ENCODE peak calls at places on chromosomes 6 and 20, in six cellular contexts. C is A549, M is prostate gland, O is testis, B is sigmoid colon, R is body of pancreas. V is an unnamed sample. For H3K4me1, the result is how much of the 10 kb centered on the place peaks cover.

GRCh38 chr6:152305672-152306071 is 331.5 kb downstream of the SYNE1 start:
- DNase-seq in C (no peak), M (no peak), O (no peak), B (no peak), R (no peak), V (no peak)

GRCh38 chr6:166750125-166750793 is 123.2 kb upstream of the RPS6KA2 start:
- DNase-seq in C (no peak), M (no peak), O (no peak), B (no peak), R (no peak), V (no peak)

GRCh38 chr6:10271982-10272381 is 142.9 kb downstream of the TFAP2A start:
- DNase-seq in C (no peak), M (no peak), O (no peak), B (no peak), R (no peak), V (no peak)

GRCh38 chr20:11193241-11193640 is 519.4 kb upstream of the JAG1 start:
- DNase-seq in C (no peak), M (no peak), O (no peak), B (no peak), R (no peak), V (no peak)

GRCh38 chr6:72621243-72622093 is at the start of gene KCNQ5:
- DNase-seq in C (peak), M (no peak), O (no peak), B (no peak), R (no peak), V (peak)

GRCh38 chr6:122548281-122548680 is 61.9 kb upstream of the PKIB start:
- DNase-seq in C (no peak), M (no peak), O (no peak), B (no peak), R (no peak), V (no peak)

GRCh38 chr20:48582361-48582991 is 245.3 kb downstream of the PREX1 start:
- DNase-seq in C (no peak), M (no peak), O (no peak), B (peak), R (no peak), V (no peak)

GRCh38 chr20:48674461-48674860 is 153.3 kb downstream of the PREX1 start:
- DNase-seq in C (no peak), M (no peak), O (no peak), B (no peak), R (no peak), V (no peak)

GRCh38 chr20:8639112-8639778 is 429.6 kb upstream of the PLCB4 start:
- DNase-seq in C (no peak), M (no peak), O (no peak), B (no peak), R (no peak), V (no peak)

GRCh38 chr6:134065706-134066105 is 13.3 kb upstream of the SLC2A12 start:
- DNase-seq in C (peak), M (no peak), O (no peak), B (no peak), R (no peak), V (no peak)

GRCh38 chr6:89819336-89820130 is at the start of gene MDN1:
- DNase-seq in C (peak), M (peak), O (peak), B (peak), R (peak), V (peak)

GRCh38 chr6:139522471-139523220 is 148.2 kb upstream of the CITED2 start:
- DNase-seq in C (no peak), M (no peak), O (no peak), B (no peak), R (no peak), V (no peak)

GRCh38 chr20:22403860-22404608 is 180.3 kb downstream of the FOXA2 start:
- DNase-seq in C (peak), M (no peak), O (peak), B (no peak), R (peak), V (peak)

GRCh38 chr6:35581633-35582032 is 68.9 kb upstream of the TULP1 start:
- DNase-seq in C (no peak), M (no peak), O (no peak), B (no peak), R (no peak), V (no peak)

GRCh38 chr20:39660251-39660650 is 698.1 kb downstream of the DHX35 start:
- DNase-seq in C (no peak), M (no peak), O (no peak), B (no peak), R (no peak), V (no peak)

GRCh38 chr6:119313937-119314893 is 35.3 kb downstream of the MAN1A1 start:
- DNase-seq in C (no peak), M (no peak), O (no peak), B (no peak), R (no peak), V (no peak)

GRCh38 chr6:3383525-3383924 is 73.3 kb downstream of the SLC22A23 start:
- DNase-seq in C (peak), M (peak), O (no peak), B (no peak), R (peak), V (peak)

GRCh38 chr20:61482425-61482887 is 230.4 kb downstream of the CDH4 start:
- DNase-seq in C (no peak), M (no peak), O (peak), B (no peak), R (no peak), V (no peak)

GRCh38 chr20:22744341-22745193 is 160.2 kb upstream of the FOXA2 start:
- DNase-seq in C (no peak), M (peak), O (no peak), B (no peak), R (no peak), V (no peak)

GRCh38 chr6:72374864-72375263 is 247.0 kb upstream of the KCNQ5 start:
- DNase-seq in C (no peak), M (no peak), O (no peak), B (no peak), R (no peak), V (no peak)

GRCh38 chr6:35719830-35720733 is 16.8 kb upstream of the ARMC12 start:
- DNase-seq in C (no peak), M (no peak), O (peak), B (peak), R (no peak), V (no peak)

GRCh38 chr20:19913927-19914614 is 103.1 kb upstream of the NAA20 start:
- DNase-seq in C (peak), M (no peak), O (no peak), B (no peak), R (no peak), V (no peak)

GRCh38 chr20:23683281-23683680 is 5.6 kb downstream of the CST4 start:
- DNase-seq in C (no peak), M (no peak), O (no peak), B (no peak), R (no peak), V (no peak)

GRCh38 chr20:10004900-10005299 is 29.9 kb upstream of the ANKEF1 start:
- DNase-seq in C (no peak), M (no peak), O (no peak), B (no peak), R (no peak), V (no peak)

GRCh38 chr6:121055572-121056163 is 278.6 kb downstream of the TBC1D32 start:
- DNase-seq in C (peak), M (no peak), O (no peak), B (no peak), R (no peak), V (no peak)

GRCh38 chr20:62617711-62618483 is 24.4 kb upstream of the SLCO4A1 start:
- DNase-seq in C (no peak), M (no peak), O (no peak), B (peak), R (no peak), V (no peak)

GRCh38 chr6:1608976-1609661 is 596 bp upstream of the FOXC1 start:
- DNase-seq in C (no peak), M (no peak), O (no peak), B (peak), R (peak), V (no peak)

GRCh38 chr6:108250240-108250866 is 10.5 kb downstream of the SNX3 start:
- DNase-seq in C (peak), M (no peak), O (no peak), B (no peak), R (no peak), V (no peak)

GRCh38 chr6:136527831-136528230 is 22.4 kb downstream of the MAP7 start:
- DNase-seq in C (peak), M (no peak), O (no peak), B (no peak), R (no peak), V (no peak)

GRCh38 chr20:32752458-32753250 is 9.4 kb upstream of the COMMD7 start:
- DNase-seq in C (no peak), M (no peak), O (no peak), B (no peak), R (no peak), V (no peak)

GRCh38 chr20:59159091-59159821 is 4.4 kb upstream of the ZNF831 start:
- DNase-seq in C (no peak), M (no peak), O (no peak), B (no peak), R (no peak), V (no peak)

GRCh38 chr6:163588211-163588919 is 173.8 kb downstream of the QKI start:
- DNase-seq in C (no peak), M (no peak), O (no peak), B (no peak), R (no peak), V (no peak)

GRCh38 chr20:51172558-51173428 is 149.9 kb upstream of the KCNG1 start:
- DNase-seq in C (peak), M (no peak), O (no peak), B (no peak), R (no peak), V (no peak)

GRCh38 chr6:36827261-36828079 is 11.8 kb downstream of the CPNE5 start:
- DNase-seq in C (no peak), M (no peak), O (no peak), B (peak), R (no peak), V (no peak)

GRCh38 chr20:57442160-57442887 is 51.1 kb downstream of the RBM38 start:
- DNase-seq in C (no peak), M (no peak), O (no peak), B (peak), R (no peak), V (no peak)

DNA sequence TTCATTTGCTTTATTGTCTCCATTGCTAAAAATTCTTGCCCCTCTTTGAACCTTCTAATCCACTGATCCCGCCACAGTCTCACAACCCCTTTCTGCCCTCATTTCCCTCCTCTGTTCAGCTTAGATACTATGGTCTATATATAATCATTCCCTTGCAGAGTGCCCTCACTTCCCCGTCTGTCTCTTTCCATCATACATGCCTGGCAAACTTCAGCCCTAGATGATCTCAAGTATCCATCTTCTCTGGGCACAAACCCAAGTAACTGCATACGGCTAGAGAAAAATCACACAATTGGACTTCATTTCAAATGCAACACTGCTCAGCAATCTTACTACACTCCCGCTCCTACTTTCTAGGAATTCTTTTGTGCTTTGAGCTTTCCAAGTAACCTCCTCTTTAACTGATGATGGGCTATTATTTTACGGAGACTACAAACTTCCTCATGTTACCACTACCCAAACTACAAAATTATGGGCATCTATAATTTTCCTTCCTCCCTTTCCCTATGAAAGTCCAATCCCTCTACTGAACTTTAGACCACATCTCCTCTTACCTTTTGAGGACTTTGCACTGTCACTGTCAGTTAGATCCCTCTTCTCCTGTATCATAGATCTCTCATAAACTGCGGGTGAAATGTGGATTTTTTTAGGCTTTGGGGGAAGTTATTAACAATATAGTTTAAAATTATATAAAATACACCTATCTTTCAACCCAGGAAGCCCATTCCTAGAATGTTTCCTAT is 135.6 kb downstream of the BTBD9 start:
- DNase-seq in C (no peak), M (no peak), O (no peak), B (no peak), R (no peak), V (no peak)
- H3K27ac ChIP-seq in C (no peak), M (no peak), O (no peak), B (no peak), R (no peak), V (no peak)

GRCh38 chr6:30614843-30615218 is 2.2 kb downstream of the PPP1R10 start:
- DNase-seq in C (peak), M (peak), O (peak), B (peak), R (peak), V (peak)

GRCh38 chr6:30614044-30614842 is 2.8 kb downstream of the PPP1R10 start:
- DNase-seq in C (no peak), M (no peak), O (no peak), B (peak), R (no peak), V (no peak)

GRCh38 chr6:30616811-30617564 is at the start of gene PPP1R10:
- DNase-seq in C (peak), M (peak), O (peak), B (peak), R (peak), V (peak)

GRCh38 chr6:30615958-30616810 is 859 bp downstream of the PPP1R10 start:
- DNase-seq in C (peak), M (no peak), O (no peak), B (peak), R (no peak), V (no peak)

DNA sequence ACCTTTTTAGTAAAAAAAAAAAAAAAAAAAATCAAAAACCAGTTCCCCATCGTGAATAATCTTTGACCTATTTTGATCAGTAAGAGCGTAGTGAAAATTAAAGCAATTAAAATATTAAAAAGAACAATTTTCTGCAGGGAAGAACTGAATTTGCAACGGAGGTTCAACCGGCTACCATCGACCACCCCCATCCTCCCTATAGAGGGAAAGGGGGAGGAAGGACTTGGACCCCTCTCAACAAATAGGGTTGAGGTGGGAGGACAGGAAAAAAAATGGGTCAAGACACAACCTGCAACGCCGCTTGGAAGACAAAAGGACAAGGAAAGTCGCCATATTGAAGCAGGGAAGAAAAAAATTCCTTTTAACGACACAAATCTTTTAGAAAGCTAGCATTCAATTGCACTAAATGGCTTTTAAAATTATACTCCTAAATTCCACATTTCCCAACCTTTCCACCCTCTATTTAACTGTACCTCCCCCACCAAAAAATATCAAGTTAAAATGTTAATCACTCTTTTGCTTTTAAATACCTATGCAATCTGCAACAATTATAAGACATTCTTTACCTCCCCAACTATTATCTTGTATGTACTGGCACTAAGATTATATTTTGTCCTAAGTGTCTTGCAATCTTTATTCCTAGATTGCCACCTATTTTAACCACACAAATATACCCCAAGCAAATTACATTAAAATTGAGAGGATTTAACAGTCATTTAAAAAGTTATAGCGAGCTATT is 1.7 kb downstream of the PPP1R10 start:
- DNase-seq in C (peak), M (peak), O (no peak), B (peak), R (peak), V (peak)
- TF ChIP-seq POLR2A in C (peak), M (no peak), O (no peak), B (no peak), R (no peak), V (no peak)

GRCh38 chr20:45735552-45735951 is 13.4 kb downstream of the SPINT4 start:
- DNase-seq in C (no peak), M (no peak), O (no peak), B (no peak), R (no peak), V (no peak)

GRCh38 chr20:45732199-45732598 is 10.1 kb downstream of the SPINT4 start:
- DNase-seq in C (no peak), M (no peak), O (no peak), B (no peak), R (no peak), V (no peak)

DNA sequence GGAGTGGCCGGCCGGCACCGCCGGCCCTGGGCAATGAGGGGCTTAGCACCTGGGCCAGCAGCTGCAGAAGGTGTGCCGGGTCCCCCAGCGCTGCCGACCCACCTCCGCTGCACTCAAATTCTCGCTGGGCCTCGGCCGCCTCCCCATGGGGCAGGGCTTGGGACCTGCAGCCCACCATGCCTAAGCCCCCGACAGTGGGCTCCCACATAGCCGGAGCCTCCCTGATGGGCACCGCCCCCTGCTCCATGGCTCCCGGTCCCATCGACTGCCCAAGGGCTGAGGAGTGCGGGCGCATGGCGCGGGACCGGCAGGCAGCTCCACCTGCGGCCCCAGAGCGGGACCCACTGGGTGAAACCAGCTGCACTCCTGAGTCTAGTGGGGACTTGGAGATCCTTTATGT is 13.8 kb downstream of the SPINT4 start:
- DNase-seq in C (no peak), M (no peak), O (no peak), B (no peak), R (no peak), V (no peak)
- H3K4me1 ChIP-seq in C (under half), M (under half), O (under half), B (under half), R (under half), V (under half)

DNA sequence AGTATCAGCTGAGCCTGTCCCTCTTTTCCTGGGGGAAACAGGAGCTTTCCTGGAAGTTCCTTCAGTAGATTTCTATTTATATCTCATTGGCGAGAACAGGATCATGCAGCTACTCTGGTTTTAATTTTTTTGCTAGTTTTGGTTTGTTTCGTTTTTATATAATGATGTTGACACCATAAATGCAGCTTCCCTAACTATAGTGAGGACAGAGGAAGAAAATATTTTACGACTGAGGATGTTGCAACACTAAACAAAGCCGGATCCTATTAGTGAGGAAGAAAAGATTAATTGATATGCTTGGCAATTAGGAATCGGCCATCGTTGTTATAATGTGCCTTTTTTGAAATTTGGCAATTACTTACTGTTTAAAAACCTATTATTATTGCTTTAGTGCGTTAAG is 16.6 kb downstream of the KDM1B start:
- DNase-seq in C (no peak), M (no peak), O (no peak), B (no peak), R (no peak), V (no peak)
- H3K27ac ChIP-seq in C (no peak), M (no peak), O (no peak), B (no peak), R (no peak), V (no peak)

DNA sequence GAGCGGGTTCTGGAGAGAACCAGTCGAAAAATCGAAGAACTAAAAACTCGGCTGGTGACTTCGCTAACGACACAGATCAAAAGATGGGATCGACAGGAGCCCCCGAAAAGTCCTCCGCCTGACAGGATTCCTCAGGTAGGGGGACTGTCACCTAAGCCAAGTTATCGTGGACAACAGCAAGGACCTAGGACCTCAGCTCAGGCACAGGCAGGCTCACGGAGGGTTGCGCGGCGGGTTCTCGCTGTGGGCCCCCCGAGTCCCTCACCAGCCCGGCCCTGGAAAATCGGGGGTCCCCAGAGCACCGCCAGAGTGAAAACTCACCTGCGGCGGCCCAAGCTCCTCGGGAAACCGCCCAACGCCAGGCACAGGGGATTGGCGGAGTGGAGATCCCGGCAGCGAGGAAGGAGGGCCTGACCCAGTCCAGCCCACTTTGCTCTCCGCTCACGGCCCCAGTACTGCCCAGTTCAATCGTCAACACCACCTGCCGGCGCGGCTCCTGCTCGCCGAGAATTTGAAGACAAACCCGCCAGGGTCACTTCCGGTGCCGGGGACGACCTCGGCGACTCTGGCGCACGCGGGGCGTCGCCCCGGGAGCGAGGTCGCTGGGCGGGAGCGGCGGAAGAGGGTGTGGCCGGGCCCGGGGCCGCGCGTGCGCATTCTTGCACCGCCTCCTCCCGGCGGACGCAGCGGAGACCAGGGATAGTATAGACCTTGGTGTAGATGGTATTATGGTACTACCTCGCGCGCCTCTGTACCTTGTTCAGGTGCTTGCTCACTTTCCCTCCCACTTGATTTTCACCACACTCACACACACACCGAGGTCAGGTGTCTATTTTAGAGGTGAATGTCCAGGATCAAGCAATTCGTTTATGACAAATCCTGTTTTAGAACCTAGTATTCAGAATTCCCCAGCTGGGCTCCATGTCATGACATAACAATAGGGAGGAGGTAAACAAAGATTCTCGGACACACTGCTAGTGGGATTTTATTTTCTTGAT is at the start of gene KATNA1:
- DNase-seq in C (peak), M (peak), O (peak), B (peak), R (peak), V (peak)
- TF ChIP-seq POLR2A in C (peak), M (peak), O (no peak), B (peak), R (peak), V (peak)

GRCh38 chr20:17859002-17859615 is 109.5 kb downstream of the SNX5 start:
- DNase-seq in C (no peak), M (no peak), O (no peak), B (no peak), R (no peak), V (no peak)
- H3K4me1 ChIP-seq in C (under half), M (under half), O (under half), B (under half), R (half or more), V (under half)

GRCh38 chr6:56875961-56876360 is 78.9 kb upstream of the BEND6 start:
- DNase-seq in C (peak), M (no peak), O (no peak), B (no peak), R (no peak), V (no peak)
- H3K27ac ChIP-seq in C (peak), M (no peak), O (no peak), B (no peak), R (no peak), V (no peak)